ENCODE peak calls at places on chromosomes 2 and 18, in six cellular contexts. Y is choroid plexus epithelial cell, P is left ventricle myocardium inferior, D is neural crest cell, M is left cardiac atrium, V is caudate nucleus. C is an unnamed sample.

GRCh38 chr2:189579585-189579984 is 1.0 kb downstream of the SLC40A1 start:
- DNase-seq in Y (peak), P (no peak), D (no peak), M (no peak), V (no peak), C (no peak)

GRCh38 chr18:58230438-58231179 is 186.6 kb downstream of the NEDD4L start:
- DNase-seq in Y (peak), P (no peak), D (no peak), M (no peak), V (no peak), C (no peak)

GRCh38 chr2:136360790-136361189 is 242.8 kb upstream of the CXCR4 start:
- DNase-seq in Y (no peak), P (no peak), D (no peak), M (no peak), V (no peak), C (no peak)

GRCh38 chr2:10432315-10433181 is 15.6 kb downstream of the ODC1 start:
- DNase-seq in Y (no peak), P (no peak), D (no peak), M (no peak), V (no peak), C (no peak)

GRCh38 chr18:63844254-63844653 is 43.3 kb upstream of the SERPINB2 start:
- DNase-seq in Y (peak), P (no peak), D (no peak), M (no peak), V (no peak), C (no peak)

GRCh38 chr18:69752737-69753380 is 194.8 kb downstream of the CD226 start:
- DNase-seq in Y (no peak), P (no peak), D (peak), M (no peak), V (no peak), C (no peak)

GRCh38 chr2:201234167-201235139 is 25.9 kb upstream of the CASP8 start:
- DNase-seq in Y (peak), P (no peak), D (no peak), M (no peak), V (no peak), C (no peak)

GRCh38 chr18:39173022-39173421 is 1607.4 kb upstream of the CELF4 start:
- DNase-seq in Y (no peak), P (no peak), D (no peak), M (no peak), V (no peak), C (no peak)

GRCh38 chr2:105344704-105345345 is 7.5 kb downstream of the C2orf49 start:
- DNase-seq in Y (peak), P (no peak), D (no peak), M (no peak), V (no peak), C (no peak)

GRCh38 chr2:204177977-204178522 is 241.5 kb downstream of the ICOS start:
- DNase-seq in Y (peak), P (peak), D (peak), M (peak), V (no peak), C (peak)

GRCh38 chr2:169625781-169626180 is 41.6 kb downstream of the PPIG start:
- DNase-seq in Y (no peak), P (no peak), D (no peak), M (no peak), V (no peak), C (no peak)